ENCODE peak calls at places on chromosomes 4 and X, in six cellular contexts. M is Peyer's patch, F is right lobe of liver, P is GM12878, T is uterus, E is heart left ventricle. Y is an unnamed sample. For H3K4me1, the result is how much of the 10 kb centered on the place peaks cover.

GRCh38 chr4:81472249-81473085 is 760 bp upstream of the RASGEF1B start:
- DNase-seq in F (no peak), P (peak), E (no peak), M (no peak), T (peak), Y (peak)

GRCh38 chrX:55014897-55015299 is 14.7 kb downstream of the APEX2 start:
- DNase-seq in M (no peak), T (no peak), E (no peak), P (no peak), F (no peak), Y (no peak)

GRCh38 chr4:53541577-53542206 is 49.6 kb downstream of the LNX1 start:
- DNase-seq in F (no peak), E (no peak), P (no peak), T (peak), M (no peak), Y (no peak)

GRCh38 chr4:175807596-175807995 is 4.5 kb downstream of the GPM6A start:
- DNase-seq in T (no peak), P (no peak), E (no peak), M (no peak), F (no peak), Y (no peak)

GRCh38 chr4:55396305-55397023 is 707 bp downstream of the TMEM165 start:
- DNase-seq in M (peak), P (no peak), T (peak), E (peak), F (peak), Y (peak)

GRCh38 chr4:73731968-73732610 is 8.3 kb upstream of the CXCL8 start:
- DNase-seq in M (no peak), F (no peak), E (no peak), P (no peak), T (no peak), Y (no peak)

GRCh38 chr4:174461438-174462106 is 60.7 kb downstream of the HPGD start:
- DNase-seq in M (no peak), F (peak), P (no peak), E (no peak), T (no peak), Y (no peak)

GRCh38 chrX:103681443-103681842 is 5.1 kb downstream of the MORF4L2 start:
- DNase-seq in E (no peak), M (no peak), F (no peak), T (no peak), P (no peak), Y (no peak)

GRCh38 chr4:182730791-182731190 is 186.4 kb downstream of the DCTD start:
- DNase-seq in E (no peak), P (no peak), M (no peak), F (no peak), T (no peak), Y (no peak)

GRCh38 chrX:136708348-136708747 is 60.4 kb downstream of the CD40LG start:
- DNase-seq in F (no peak), E (no peak), T (no peak), P (no peak), M (no peak), Y (no peak)

GRCh38 chr4:1026115-1026514 is 14.7 kb downstream of the FGFRL1 start:
- DNase-seq in E (no peak), T (no peak), M (peak), P (peak), F (peak), Y (no peak)

DNA sequence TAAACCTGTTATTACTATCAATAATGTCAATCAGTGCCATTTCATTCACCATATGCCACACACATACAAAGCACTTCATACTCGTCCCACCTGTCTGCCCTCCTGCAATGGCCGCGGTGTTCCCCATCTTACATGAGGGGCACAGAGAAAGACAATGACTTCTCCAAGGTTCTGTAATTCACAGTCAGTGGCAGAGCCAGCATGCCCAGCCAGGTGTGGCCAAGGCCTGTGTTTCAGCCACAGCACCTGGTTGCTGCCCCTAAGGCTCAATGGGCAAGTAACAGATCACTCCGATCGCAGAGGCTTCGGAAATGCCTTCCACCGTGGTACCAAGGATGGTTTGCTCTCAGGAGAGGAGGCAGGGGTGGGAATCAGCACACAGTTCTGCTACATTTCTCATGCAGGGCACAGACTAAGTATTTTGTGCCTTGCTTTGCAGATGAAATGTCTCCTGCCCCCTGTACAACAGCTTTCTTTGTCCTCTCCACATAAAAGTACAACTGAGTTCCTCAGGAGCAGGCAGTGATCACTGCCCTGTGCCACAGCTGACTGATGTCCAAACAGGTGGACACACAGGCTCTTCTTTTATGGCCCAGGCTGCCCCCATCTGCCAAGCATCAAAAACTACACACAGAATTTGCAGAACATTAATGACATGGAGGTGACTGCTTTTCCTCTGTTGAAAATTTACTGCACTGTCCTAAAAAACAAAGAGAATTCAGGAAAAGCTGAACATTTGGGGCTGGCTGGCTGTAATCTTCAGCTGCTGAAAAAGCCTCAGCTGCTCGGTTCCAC is 10.8 kb downstream of the AFAP1 start:
- DNase-seq in E (no peak), P (no peak), F (no peak), T (no peak), M (no peak), Y (peak)
- H3K4me1 ChIP-seq in E (under half), P (under half), F (under half), T (under half), M (under half), Y (under half)

DNA sequence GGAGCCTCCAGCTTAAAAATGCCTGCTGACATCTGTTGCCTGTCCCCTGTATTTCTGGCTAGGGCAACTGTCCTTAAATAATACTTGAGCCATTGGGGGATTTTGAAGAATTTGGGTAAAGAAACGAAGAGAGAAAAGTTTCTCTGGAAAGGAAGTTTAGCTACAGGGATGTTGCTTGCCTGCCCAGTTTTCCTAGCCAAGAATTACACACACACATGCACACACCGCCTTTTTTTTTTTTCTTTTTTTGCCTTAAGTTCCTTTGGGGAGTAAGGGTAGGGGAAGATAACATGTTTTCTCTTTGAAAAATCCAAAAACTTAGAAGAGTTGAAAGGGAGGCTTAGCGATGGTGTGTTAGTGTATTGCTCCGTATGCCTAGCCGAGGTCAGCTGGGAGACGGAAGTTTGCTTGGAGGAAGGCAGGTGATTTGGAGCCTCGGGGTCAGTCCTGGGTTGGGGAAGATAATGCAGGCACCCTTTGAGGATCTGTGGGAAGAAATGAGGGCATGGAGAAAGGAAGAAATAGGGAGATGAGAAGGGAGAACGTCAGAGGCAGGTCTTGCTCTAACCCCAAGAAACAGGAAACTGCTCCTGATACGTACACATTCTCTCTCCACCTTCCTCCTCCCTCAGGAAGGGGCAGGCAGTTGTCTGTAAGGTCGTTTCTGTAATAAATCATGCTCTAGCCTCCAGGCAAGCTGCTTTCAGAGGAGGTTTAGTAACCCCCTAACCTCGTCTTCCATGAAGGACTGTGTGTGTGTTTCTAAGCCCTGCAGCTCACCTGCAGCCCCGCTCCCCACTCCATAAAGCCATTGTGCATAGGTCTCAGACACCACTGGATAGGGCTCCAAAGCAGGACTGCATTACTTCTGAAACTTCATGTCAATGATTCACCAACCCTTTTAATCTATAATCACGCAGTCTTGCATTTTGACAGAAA is 10.5 kb downstream of the KLF3 start:
- DNase-seq in P (no peak), M (no peak), F (no peak), T (no peak), E (no peak), Y (no peak)
- TF ChIP-seq POLR2A in P (no peak), M (peak), F (peak), T (no peak), E (no peak), Y (no peak)

GRCh38 chr4:68948044-68948743 is 3.4 kb downstream of the UGT2A3 start:
- DNase-seq in M (no peak), T (no peak), E (no peak), F (peak), P (no peak), Y (no peak)
- H3K4me3 ChIP-seq in M (peak), T (no peak), E (no peak), F (no peak), P (no peak), Y (no peak)

DNA sequence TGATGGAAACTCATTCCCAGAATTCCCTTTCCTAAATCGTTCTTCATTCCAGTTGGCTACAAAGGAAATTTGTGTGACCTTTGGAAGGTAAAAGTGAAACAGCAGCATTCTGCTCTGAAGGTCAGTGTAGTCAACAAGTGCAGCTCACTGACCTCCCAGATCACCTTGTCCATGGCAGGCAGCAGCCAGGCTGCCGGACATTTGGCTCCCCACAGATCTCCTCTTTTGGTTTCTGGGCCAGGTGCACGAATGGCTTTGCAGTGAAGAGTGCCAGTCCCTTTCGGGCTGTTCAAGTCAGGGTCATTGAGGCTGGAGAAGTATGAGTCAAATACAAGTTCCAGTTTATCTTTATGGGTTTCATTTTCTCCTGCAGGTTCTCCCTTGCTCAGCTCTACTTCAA is 14.3 kb downstream of the GPRIN3 start:
- DNase-seq in P (no peak), E (no peak), F (peak), T (no peak), M (no peak), Y (no peak)
- H3K4me1 ChIP-seq in P (under half), E (under half), F (under half), T (under half), M (under half), Y (under half)

GRCh38 chrX:120250522-120251271 is at the start of gene ZBTB33:
- DNase-seq in P (peak), T (peak), F (peak), M (peak), E (peak), Y (peak)
- TF ChIP-seq POLR2A in P (peak), T (peak), F (peak), M (peak), E (peak), Y (no peak)

GRCh38 chrX:129679856-129680255 is 25.1 kb upstream of the APLN start:
- DNase-seq in M (no peak), F (no peak), T (no peak), E (no peak), P (no peak), Y (no peak)
- H3K4me3 ChIP-seq in M (no peak), F (no peak), T (no peak), E (no peak), P (no peak), Y (no peak)

GRCh38 chr4:17809667-17810066 is 890 bp downstream of the DCAF16 start:
- DNase-seq in T (no peak), M (no peak), F (no peak), E (no peak), P (no peak), Y (no peak)
- H3K4me1 ChIP-seq in T (under half), M (under half), F (under half), E (under half), P (under half), Y (under half)

GRCh38 chr4:38040619-38041018 is 80.4 kb downstream of the PTTG2 start:
- DNase-seq in M (no peak), E (no peak), F (no peak), T (no peak), P (no peak), Y (no peak)
- TF ChIP-seq POLR2A in M (no peak), E (no peak), F (no peak), T (no peak), P (no peak), Y (no peak)

GRCh38 chrX:2710041-2710471 is 19.0 kb downstream of the CD99 start:
- DNase-seq in T (no peak), F (no peak), M (no peak), E (peak), P (no peak), Y (peak)
- H3K4me3 ChIP-seq in T (no peak), F (no peak), M (peak), E (peak), P (no peak), Y (no peak)